ENCODE peak calls at places on chromosomes 12 and 14, in five cellular contexts. One of them, this sample, is unnamed.

GRCh38 chr12:14403711-14404164 is 38.3 kb downstream of the ATF7IP start:
- DNase-seq in SW 1271: no peak
- DNase-seq in heart left ventricle: peak
- DNase-seq in left ventricle myocardium superior: no peak
- DNase-seq in SK-MEL-5: peak
- DNase-seq in this sample: peak

GRCh38 chr12:95940514-95940913 is 1.9 kb downstream of the CCDC38 start:
- DNase-seq in SW 1271: no peak
- DNase-seq in SK-MEL-5: no peak
- DNase-seq in heart left ventricle: no peak
- DNase-seq in left ventricle myocardium superior: no peak
- DNase-seq in this sample: no peak

GRCh38 chr12:22709292-22709691 is 84.3 kb downstream of the ETNK1 start:
- DNase-seq in heart left ventricle: no peak
- DNase-seq in SK-MEL-5: peak
- DNase-seq in left ventricle myocardium superior: no peak
- DNase-seq in SW 1271: no peak
- DNase-seq in this sample: no peak

GRCh38 chr12:52307836-52308806 is 13.1 kb downstream of the KRT83 start:
- DNase-seq in left ventricle myocardium superior: peak
- DNase-seq in heart left ventricle: peak
- DNase-seq in SW 1271: no peak
- DNase-seq in SK-MEL-5: no peak
- DNase-seq in this sample: no peak

GRCh38 chr14:62597143-62597542 is 448.1 kb downstream of the KCNH5 start:
- DNase-seq in heart left ventricle: no peak
- DNase-seq in left ventricle myocardium superior: no peak
- DNase-seq in SW 1271: no peak
- DNase-seq in SK-MEL-5: no peak
- DNase-seq in this sample: no peak

GRCh38 chr12:15581006-15581405 is 208.2 kb downstream of the EPS8 start:
- DNase-seq in SK-MEL-5: no peak
- DNase-seq in left ventricle myocardium superior: no peak
- DNase-seq in heart left ventricle: no peak
- DNase-seq in SW 1271: no peak
- DNase-seq in this sample: no peak

GRCh38 chr12:6233121-6233971 is 33.1 kb downstream of the CD9 start:
- DNase-seq in SK-MEL-5: no peak
- DNase-seq in left ventricle myocardium superior: no peak
- DNase-seq in heart left ventricle: peak
- DNase-seq in SW 1271: no peak
- DNase-seq in this sample: no peak

GRCh38 chr12:115811066-115811465 is 466.4 kb downstream of the MED13L start:
- DNase-seq in SK-MEL-5: no peak
- DNase-seq in SW 1271: no peak
- DNase-seq in left ventricle myocardium superior: no peak
- DNase-seq in heart left ventricle: no peak
- DNase-seq in this sample: no peak

GRCh38 chr12:108724054-108724889 is 7.0 kb downstream of the CORO1C start:
- DNase-seq in SW 1271: no peak
- DNase-seq in heart left ventricle: no peak
- DNase-seq in SK-MEL-5: peak
- DNase-seq in left ventricle myocardium superior: no peak
- DNase-seq in this sample: peak

GRCh38 chr12:127297327-127297726 is 969.6 kb upstream of the TMEM132C start:
- DNase-seq in heart left ventricle: no peak
- DNase-seq in SK-MEL-5: no peak
- DNase-seq in left ventricle myocardium superior: no peak
- DNase-seq in SW 1271: no peak
- DNase-seq in this sample: no peak

GRCh38 chr12:17489452-17489851 is 600.5 kb downstream of the RERGL start:
- DNase-seq in SW 1271: no peak
- DNase-seq in heart left ventricle: no peak
- DNase-seq in left ventricle myocardium superior: no peak
- DNase-seq in SK-MEL-5: no peak
- DNase-seq in this sample: no peak

GRCh38 chr12:45732250-45732649 is 2.7 kb downstream of the ARID2 start:
- DNase-seq in left ventricle myocardium superior: no peak
- DNase-seq in heart left ventricle: no peak
- DNase-seq in SK-MEL-5: no peak
- DNase-seq in SW 1271: no peak
- DNase-seq in this sample: no peak

GRCh38 chr14:68660495-68660894 is 132.4 kb downstream of the ZFP36L1 start:
- DNase-seq in heart left ventricle: no peak
- DNase-seq in left ventricle myocardium superior: no peak
- DNase-seq in SW 1271: no peak
- DNase-seq in SK-MEL-5: no peak
- DNase-seq in this sample: no peak

GRCh38 chr12:75798527-75798926 is 233.0 kb downstream of the PHLDA1 start:
- DNase-seq in left ventricle myocardium superior: no peak
- DNase-seq in SK-MEL-5: no peak
- DNase-seq in SW 1271: no peak
- DNase-seq in heart left ventricle: no peak
- DNase-seq in this sample: no peak

GRCh38 chr14:58718226-58718625 is 80.5 kb downstream of the DACT1 start:
- DNase-seq in heart left ventricle: no peak
- DNase-seq in SW 1271: no peak
- DNase-seq in SK-MEL-5: no peak
- DNase-seq in left ventricle myocardium superior: no peak
- DNase-seq in this sample: no peak

GRCh38 chr12:48160807-48161206 is 3.5 kb upstream of the ASB8 start:
- DNase-seq in heart left ventricle: no peak
- DNase-seq in SK-MEL-5: no peak
- DNase-seq in left ventricle myocardium superior: no peak
- DNase-seq in SW 1271: no peak
- DNase-seq in this sample: no peak

GRCh38 chr12:121124402-121125109 is 8.1 kb upstream of the P2RX7 start:
- DNase-seq in heart left ventricle: peak
- DNase-seq in SW 1271: peak
- DNase-seq in left ventricle myocardium superior: peak
- DNase-seq in SK-MEL-5: peak
- DNase-seq in this sample: peak